ENCODE peak calls at places on chromosome 6, in ten cellular contexts. A, K, H, L, X, B, Q, T, C and G are unnamed samples.

GRCh38 chr6:116387374-116387773 is 16.6 kb downstream of the DSE start:
- DNase-seq in A (no peak), K (peak; percentile 93), H (no peak), L (no peak), X (no peak), B (no peak), Q (no peak), T (no peak), C (no peak), G (no peak)

GRCh38 chr6:88179692-88180091 is 13.5 kb upstream of the CNR1 start:
- DNase-seq in A (no peak), K (no peak), H (no peak), L (no peak), X (no peak), B (no peak), Q (no peak), T (no peak), C (no peak), G (no peak)

GRCh38 chr6:38241200-38241599 is 398.5 kb downstream of the BTBD9 start:
- DNase-seq in A (no peak), K (peak; percentile 65), H (no peak), L (no peak), X (no peak), B (no peak), Q (no peak), T (no peak), C (no peak), G (no peak)

GRCh38 chr6:149335924-149336323 is 18.4 kb downstream of the TAB2 start:
- DNase-seq in A (no peak), K (peak; percentile 90), H (no peak), L (no peak), X (no peak), B (peak; percentile 51), Q (no peak), T (peak; percentile 14), C (no peak), G (no peak)

GRCh38 chr6:88177961-88178464 is 11.9 kb upstream of the CNR1 start:
- DNase-seq in A (no peak), K (peak; percentile 5), H (no peak), L (no peak), X (no peak), B (no peak), Q (no peak), T (no peak), C (peak; percentile 10), G (no peak)

GRCh38 chr6:165890404-165890735 is 227.3 kb upstream of the PDE10A start:
- DNase-seq in A (no peak), K (no peak), H (no peak), L (no peak), X (no peak), B (no peak), Q (no peak), T (no peak), C (no peak), G (no peak)

GRCh38 chr6:105397987-105398386 is 4.9 kb downstream of the PREP start:
- DNase-seq in A (no peak), K (no peak), H (no peak), L (no peak), X (no peak), B (no peak), Q (no peak), T (no peak), C (no peak), G (no peak)

GRCh38 chr6:156720739-156721714 is 56.2 kb upstream of the ARID1B start:
- DNase-seq in A (peak; percentile 85), K (no peak), H (no peak), L (no peak), X (no peak), B (no peak), Q (peak; percentile 72), T (no peak), C (no peak), G (no peak)

GRCh38 chr6:90217621-90218496 is 78.8 kb downstream of the BACH2 start:
- DNase-seq in A (no peak), K (peak; percentile 9), H (no peak), L (no peak), X (peak; percentile 69), B (no peak), Q (peak; percentile 70), T (peak; percentile 16), C (peak; percentile 95), G (no peak)

GRCh38 chr6:39211183-39211582 is 18.1 kb downstream of the KCNK5 start:
- DNase-seq in A (no peak), K (no peak), H (no peak), L (no peak), X (no peak), B (no peak), Q (no peak), T (no peak), C (no peak), G (no peak)